ENCODE peak calls at places on chromosomes 5 and 9, in five cellular contexts. C is activated B cell treated with CpG ODN at 0.5 μM for 24 hours; S is stimulated activated CD4-positive, alpha-beta T cell treated with anti-CD3 and anti-CD28 coated beads, Interleukin-2, amount 100 ng/mL, for 48 hours; L is iris pigment epithelial cell; B is psoas muscle. D is an unnamed sample.

GRCh38 chr9:102967979-102968378 is 27.2 kb upstream of the CYLC2 start:
- DNase-seq in C (no peak), S (no peak), L (no peak), B (no peak), D (no peak)

GRCh38 chr9:73141282-73141681 is 10.4 kb upstream of the ANXA1 start:
- DNase-seq in C (no peak), S (no peak), L (no peak), B (no peak), D (no peak)

GRCh38 chr5:172200476-172200875 is 6.5 kb downstream of the EFCAB9 start:
- DNase-seq in C (no peak), S (no peak), L (no peak), B (no peak), D (no peak)

GRCh38 chr5:93249651-93250289 is 331.2 kb downstream of the NR2F1-AS1 start:
- DNase-seq in C (no peak), S (no peak), L (peak; percentile 76), B (no peak), D (no peak)

GRCh38 chr9:137273616-137274320 is 3.8 kb upstream of the TOR4A start:
- DNase-seq in C (no peak), S (no peak), L (no peak), B (peak; percentile 11), D (peak; percentile 6)

GRCh38 chr5:180590543-180591248 is 603 bp downstream of the SCGB3A1 start:
- DNase-seq in C (no peak), S (no peak), L (no peak), B (no peak), D (no peak)

GRCh38 chr5:106241409-106241808 is 1429.3 kb downstream of the EFNA5 start:
- DNase-seq in C (no peak), S (no peak), L (peak; percentile 22), B (no peak), D (no peak)

GRCh38 chr5:80213467-80213866 is 42.4 kb downstream of the SERINC5 start:
- DNase-seq in C (no peak), S (no peak), L (no peak), B (no peak), D (no peak)

GRCh38 chr9:17005085-17005484 is 129.8 kb upstream of the CNTLN start:
- DNase-seq in C (no peak), S (no peak), L (peak; percentile 85), B (peak; percentile 17), D (peak; percentile 50)

GRCh38 chr9:8895498-8896224 is 1096.1 kb upstream of the DMAC1 start:
- DNase-seq in C (no peak), S (no peak), L (peak; percentile 29), B (no peak), D (peak; percentile 35)

GRCh38 chr5:161385080-161385479 is 161.4 kb downstream of the GABRB2 start:
- DNase-seq in C (no peak), S (no peak), L (no peak), B (no peak), D (no peak)

GRCh38 chr5:131589510-131590348 is 45.3 kb downstream of the RAPGEF6 start:
- DNase-seq in C (no peak), S (no peak), L (peak; percentile 64), B (no peak), D (peak; percentile 55)

GRCh38 chr5:157378509-157378908 is 81.5 kb upstream of the NIPAL4 start:
- DNase-seq in C (no peak), S (no peak), L (no peak), B (no peak), D (no peak)